ENCODE peak calls at places on chromosomes 1 and 21, in eight cellular contexts. K is nephron progenitor cell; E is kidney tubule cell; X is SW480; W is stimulated activated CD4-positive, alpha-beta T cell treated with anti-CD3 and anti-CD28 coated beads, TNF-alpha, amount 100 ng/mL, for 24 hours; Q is hippocampal formation; I is aorta; B is ACHN. H is an unnamed sample.

GRCh38 chr1:205073511-205073910 is 10.7 kb downstream of the TMEM81 start:
- DNase-seq in I (no peak), Q (no peak), E (no peak), B (no peak), K (no peak), X (no peak), W (no peak), H (no peak)

GRCh38 chr1:205766570-205766969 is 8.7 kb downstream of the RAB29 start:
- DNase-seq in E (no peak), I (no peak), W (no peak), B (no peak), X (no peak), Q (no peak), K (no peak), H (no peak)

GRCh38 chr1:182784556-182785171 is 4.9 kb upstream of the NPL start:
- DNase-seq in I (no peak), E (peak), K (no peak), B (peak), Q (no peak), W (no peak), X (peak), H (peak)

GRCh38 chr1:163085904-163086268 is 16.7 kb downstream of the RGS4 start:
- DNase-seq in X (no peak), E (peak), K (no peak), W (no peak), I (no peak), Q (no peak), B (no peak), H (no peak)

GRCh38 chr1:218524986-218525385 is 179.8 kb downstream of the TGFB2 start:
- DNase-seq in Q (no peak), B (no peak), X (no peak), K (no peak), I (no peak), E (no peak), W (no peak), H (no peak)

GRCh38 chr1:207873055-207873890 is 37.7 kb downstream of the CD34 start:
- DNase-seq in Q (no peak), E (no peak), X (peak), W (peak), I (no peak), K (no peak), B (no peak), H (peak)

GRCh38 chr21:42199488-42200463 is 19.2 kb upstream of the ABCG1 start:
- DNase-seq in I (no peak), E (peak), Q (no peak), K (no peak), B (no peak), W (no peak), X (peak), H (no peak)

GRCh38 chr1:181088079-181089016 is at the start of gene IER5:
- DNase-seq in W (peak), E (peak), X (peak), K (peak), Q (peak), B (peak), I (peak), H (peak)

GRCh38 chr21:28943631-28944030 is 49.0 kb downstream of the LTN1 start:
- DNase-seq in E (peak), X (no peak), W (no peak), Q (no peak), I (no peak), B (peak), K (no peak), H (no peak)

GRCh38 chr1:66274634-66275033 is 259.3 kb upstream of the SGIP1 start:
- DNase-seq in W (no peak), B (no peak), E (peak), Q (no peak), I (no peak), X (no peak), K (no peak), H (no peak)

GRCh38 chr1:77434972-77435371 is 153.2 kb downstream of the AK5 start:
- DNase-seq in X (no peak), B (no peak), K (no peak), W (no peak), E (no peak), Q (no peak), I (no peak), H (peak)

GRCh38 chr1:37850352-37850955 is 8.9 kb downstream of the MTF1 start:
- DNase-seq in Q (no peak), E (peak), X (no peak), I (no peak), K (no peak), B (peak), W (no peak), H (no peak)

GRCh38 chr1:154856544-154856943 is 13.5 kb downstream of the KCNN3 start:
- DNase-seq in Q (no peak), X (no peak), B (no peak), E (no peak), K (no peak), W (no peak), I (no peak), H (no peak)

GRCh38 chr1:205310981-205311704 is 10.4 kb downstream of the NUAK2 start:
- DNase-seq in B (no peak), Q (no peak), X (no peak), I (no peak), K (no peak), E (peak), W (no peak), H (no peak)

GRCh38 chr1:197775282-197776262 is at the start of gene DENND1B:
- DNase-seq in K (peak), X (peak), W (peak), I (peak), E (peak), B (peak), Q (peak), H (peak)

GRCh38 chr1:22437573-22437972 is 14.1 kb upstream of the ZBTB40 start:
- DNase-seq in I (no peak), B (no peak), K (no peak), Q (no peak), X (no peak), E (no peak), W (no peak), H (no peak)

GRCh38 chr1:226978350-226979114 is 38.4 kb downstream of the COQ8A start:
- DNase-seq in I (no peak), B (no peak), E (no peak), W (no peak), Q (no peak), K (no peak), X (no peak), H (no peak)

GRCh38 chr1:28421744-28422143 is 52.2 kb downstream of the PHACTR4 start:
- DNase-seq in K (no peak), I (no peak), B (no peak), E (peak), Q (no peak), W (no peak), X (no peak), H (no peak)

GRCh38 chr21:29943885-29944284 is 4.1 kb upstream of the GRIK1 start:
- DNase-seq in B (no peak), K (no peak), I (no peak), X (peak), Q (no peak), E (no peak), W (no peak), H (no peak)

GRCh38 chr1:220908757-220909156 is 29.5 kb downstream of the HLX start:
- DNase-seq in B (peak), Q (no peak), X (peak), E (peak), I (no peak), K (no peak), W (no peak), H (no peak)

GRCh38 chr1:240508950-240509349 is 103.0 kb downstream of the GREM2 start:
- DNase-seq in Q (no peak), E (no peak), W (no peak), I (no peak), B (no peak), X (no peak), K (peak), H (no peak)

GRCh38 chr1:243705585-243705984 is 144.5 kb downstream of the AKT3 start:
- DNase-seq in X (no peak), Q (no peak), W (no peak), B (no peak), K (no peak), E (no peak), I (no peak), H (no peak)

GRCh38 chr21:32359719-32360260 is 33.0 kb downstream of the URB1 start:
- DNase-seq in I (no peak), K (no peak), X (peak), E (peak), Q (no peak), B (peak), W (no peak), H (no peak)

GRCh38 chr1:27380766-27381733 is 2.1 kb downstream of the CD164L2 start:
- DNase-seq in K (no peak), Q (no peak), I (no peak), B (no peak), X (no peak), E (no peak), W (no peak), H (no peak)

GRCh38 chr1:170150921-170151320 is 5.2 kb downstream of the NTMT2 start:
- DNase-seq in K (no peak), B (no peak), X (no peak), I (no peak), E (no peak), W (no peak), Q (no peak), H (no peak)

GRCh38 chr1:30633294-30633693 is 90.1 kb downstream of the MATN1 start:
- DNase-seq in I (no peak), X (no peak), W (no peak), E (no peak), K (no peak), Q (no peak), B (no peak), H (no peak)

GRCh38 chr1:87953732-87954344 is 625.2 kb downstream of the LMO4 start:
- DNase-seq in E (peak), K (peak), Q (peak), X (peak), I (peak), B (peak), W (peak), H (peak)

GRCh38 chr1:63747445-63747844 is 26.4 kb upstream of the ROR1 start:
- DNase-seq in I (no peak), K (peak), X (no peak), B (no peak), W (no peak), Q (no peak), E (no peak), H (no peak)

GRCh38 chr1:62029704-62030103 is 164.9 kb upstream of the L1TD1 start:
- DNase-seq in I (no peak), X (no peak), Q (no peak), E (no peak), K (no peak), W (no peak), B (no peak), H (no peak)

GRCh38 chr1:162536511-162536910 is 25.0 kb upstream of the UAP1 start:
- DNase-seq in I (no peak), K (no peak), E (peak), X (peak), W (no peak), Q (no peak), B (no peak), H (peak)

GRCh38 chr1:47257224-47257623 is 25.2 kb upstream of the TAL1 start:
- DNase-seq in X (no peak), E (no peak), B (no peak), Q (no peak), I (no peak), K (no peak), W (no peak), H (no peak)

GRCh38 chr1:91596474-91596873 is 95.8 kb downstream of the CDC7 start:
- DNase-seq in B (no peak), W (no peak), E (no peak), K (no peak), X (no peak), Q (no peak), I (no peak), H (no peak)

GRCh38 chr1:58568911-58569310 is 8.1 kb downstream of the TACSTD2 start:
- DNase-seq in X (no peak), Q (no peak), W (no peak), B (no peak), E (no peak), K (no peak), I (no peak), H (no peak)

GRCh38 chr1:37477946-37478345 is 3.6 kb downstream of the ZC3H12A start:
- DNase-seq in W (no peak), B (no peak), Q (no peak), E (peak), K (no peak), X (peak), I (no peak), H (no peak)

GRCh38 chr1:167820684-167821355 is 93.1 kb downstream of the ADCY10 start:
- DNase-seq in B (peak), Q (no peak), W (no peak), K (no peak), E (peak), X (no peak), I (no peak), H (no peak)

GRCh38 chr1:20308569-20308968 is 17.9 kb downstream of the VWA5B1 start:
- DNase-seq in Q (no peak), W (no peak), X (no peak), E (no peak), B (no peak), K (no peak), I (no peak), H (no peak)

H was measured in CD4-positive, CD25-positive, alpha-beta regulatory T cell.